ENCODE peak calls at places on chromosome 10, in four cellular contexts. One of them, this sample, is unnamed. For H3K36me3, the result is how much of the 10 kb centered on the place peaks cover.

GRCh38 chr10:104262055-104262454 is 6.9 kb upstream of the GSTO2 start:
- DNase-seq in CD4-positive, CD25-positive, alpha-beta regulatory T cell: no peak
- DNase-seq in CD8-positive, alpha-beta T cell: no peak
- DNase-seq in H1: no peak
- DNase-seq in this sample: no peak

GRCh38 chr10:73625004-73625883 is 16.0 kb downstream of the MYOZ1 start:
- DNase-seq in CD4-positive, CD25-positive, alpha-beta regulatory T cell: no peak
- DNase-seq in CD8-positive, alpha-beta T cell: no peak
- DNase-seq in H1: no peak
- DNase-seq in this sample: peak

GRCh38 chr10:47043928-47044544 is 132.8 kb downstream of the PTPN20 start:
- DNase-seq in CD4-positive, CD25-positive, alpha-beta regulatory T cell: no peak
- DNase-seq in CD8-positive, alpha-beta T cell: no peak
- DNase-seq in H1: no peak
- DNase-seq in this sample: no peak

GRCh38 chr10:90969148-90969547 is 48.3 kb upstream of the ANKRD1 start:
- DNase-seq in CD4-positive, CD25-positive, alpha-beta regulatory T cell: no peak
- DNase-seq in CD8-positive, alpha-beta T cell: no peak
- DNase-seq in H1: no peak
- DNase-seq in this sample: no peak

GRCh38 chr10:71995880-71996597 is 31.8 kb downstream of the CHST3 start:
- DNase-seq in CD4-positive, CD25-positive, alpha-beta regulatory T cell: no peak
- DNase-seq in CD8-positive, alpha-beta T cell: no peak
- DNase-seq in H1: no peak
- DNase-seq in this sample: no peak

GRCh38 chr10:106971411-106971831 is 193.1 kb downstream of the SORCS1 start:
- DNase-seq in CD4-positive, CD25-positive, alpha-beta regulatory T cell: no peak
- DNase-seq in CD8-positive, alpha-beta T cell: no peak
- DNase-seq in H1: no peak
- DNase-seq in this sample: no peak

GRCh38 chr10:58993480-58994221 is 182.8 kb upstream of the PHYHIPL start:
- DNase-seq in CD4-positive, CD25-positive, alpha-beta regulatory T cell: no peak
- DNase-seq in CD8-positive, alpha-beta T cell: no peak
- DNase-seq in H1: no peak
- DNase-seq in this sample: no peak

GRCh38 chr10:123270221-123270620 is 116.0 kb downstream of the BUB3 start:
- DNase-seq in CD4-positive, CD25-positive, alpha-beta regulatory T cell: no peak
- DNase-seq in CD8-positive, alpha-beta T cell: no peak
- DNase-seq in H1: no peak
- DNase-seq in this sample: no peak

GRCh38 chr10:28833313-28833712 is 156.0 kb downstream of the BAMBI start:
- DNase-seq in CD4-positive, CD25-positive, alpha-beta regulatory T cell: no peak
- DNase-seq in CD8-positive, alpha-beta T cell: no peak
- DNase-seq in H1: no peak
- DNase-seq in this sample: no peak

GRCh38 chr10:2077231-2077630 is 339.9 kb upstream of the ADARB2 start:
- DNase-seq in CD4-positive, CD25-positive, alpha-beta regulatory T cell: no peak
- DNase-seq in CD8-positive, alpha-beta T cell: no peak
- DNase-seq in H1: no peak
- DNase-seq in this sample: no peak

GRCh38 chr10:58588673-58589265 is 76.1 kb downstream of the BICC1 start:
- DNase-seq in CD4-positive, CD25-positive, alpha-beta regulatory T cell: no peak
- DNase-seq in CD8-positive, alpha-beta T cell: no peak
- DNase-seq in H1: no peak
- DNase-seq in this sample: no peak

GRCh38 chr10:20355915-20356314 is 539.7 kb downstream of the PLXDC2 start:
- DNase-seq in CD4-positive, CD25-positive, alpha-beta regulatory T cell: no peak
- DNase-seq in CD8-positive, alpha-beta T cell: no peak
- DNase-seq in H1: no peak
- DNase-seq in this sample: no peak

GRCh38 chr10:89783406-89783805 is 82.0 kb downstream of the KIF20B start:
- DNase-seq in CD4-positive, CD25-positive, alpha-beta regulatory T cell: no peak
- DNase-seq in CD8-positive, alpha-beta T cell: no peak
- DNase-seq in H1: no peak
- DNase-seq in this sample: no peak

GRCh38 chr10:34346516-34347150 is 468.5 kb downstream of the PARD3 start:
- DNase-seq in CD4-positive, CD25-positive, alpha-beta regulatory T cell: no peak
- DNase-seq in CD8-positive, alpha-beta T cell: no peak
- DNase-seq in H1: no peak
- DNase-seq in this sample: no peak

GRCh38 chr10:132613566-132614348 is 76.2 kb downstream of the INPP5A start:
- DNase-seq in CD4-positive, CD25-positive, alpha-beta regulatory T cell: no peak
- DNase-seq in CD8-positive, alpha-beta T cell: no peak
- DNase-seq in H1: no peak
- DNase-seq in this sample: no peak

GRCh38 chr10:44439436-44439835 is 54.5 kb upstream of the CXCL12 start:
- DNase-seq in CD4-positive, CD25-positive, alpha-beta regulatory T cell: no peak
- DNase-seq in CD8-positive, alpha-beta T cell: no peak
- DNase-seq in H1: no peak
- DNase-seq in this sample: no peak

GRCh38 chr10:73413108-73413527 is 740 bp downstream of the ANXA7 start:
- DNase-seq in CD4-positive, CD25-positive, alpha-beta regulatory T cell: peak
- DNase-seq in CD8-positive, alpha-beta T cell: peak
- DNase-seq in H1: no peak
- DNase-seq in this sample: peak

GRCh38 chr10:93383562-93383981 is 98.6 kb downstream of the MYOF start:
- DNase-seq in CD4-positive, CD25-positive, alpha-beta regulatory T cell: no peak
- DNase-seq in CD8-positive, alpha-beta T cell: no peak
- DNase-seq in H1: no peak
- DNase-seq in this sample: no peak

GRCh38 chr10:71232089-71232998 is 20.0 kb downstream of the UNC5B start:
- DNase-seq in CD4-positive, CD25-positive, alpha-beta regulatory T cell: no peak
- DNase-seq in CD8-positive, alpha-beta T cell: no peak
- DNase-seq in H1: no peak
- DNase-seq in this sample: no peak

GRCh38 chr10:121597504-121598241 is 571 bp downstream of the FGFR2 start:
- DNase-seq in CD4-positive, CD25-positive, alpha-beta regulatory T cell: no peak
- DNase-seq in CD8-positive, alpha-beta T cell: no peak
- DNase-seq in H1: no peak
- DNase-seq in this sample: peak

GRCh38 chr10:112763916-112764520 is 186.0 kb upstream of the TCF7L2 start:
- DNase-seq in CD4-positive, CD25-positive, alpha-beta regulatory T cell: no peak
- DNase-seq in CD8-positive, alpha-beta T cell: no peak
- DNase-seq in H1: no peak
- DNase-seq in this sample: no peak

GRCh38 chr10:121326905-121327304 is 271.3 kb downstream of the FGFR2 start:
- DNase-seq in CD4-positive, CD25-positive, alpha-beta regulatory T cell: no peak
- DNase-seq in CD8-positive, alpha-beta T cell: no peak
- DNase-seq in H1: no peak
- DNase-seq in this sample: no peak

GRCh38 chr10:49207113-49207512 is 18.9 kb upstream of the TMEM273 start:
- DNase-seq in CD4-positive, CD25-positive, alpha-beta regulatory T cell: no peak
- DNase-seq in CD8-positive, alpha-beta T cell: no peak
- DNase-seq in H1: no peak
- DNase-seq in this sample: no peak

GRCh38 chr10:49204119-49204518 is 15.9 kb upstream of the TMEM273 start:
- DNase-seq in CD4-positive, CD25-positive, alpha-beta regulatory T cell: no peak
- DNase-seq in CD8-positive, alpha-beta T cell: no peak
- DNase-seq in H1: no peak
- DNase-seq in this sample: no peak

GRCh38 chr10:49207936-49208482 is 19.8 kb upstream of the TMEM273 start:
- DNase-seq in CD4-positive, CD25-positive, alpha-beta regulatory T cell: no peak
- DNase-seq in CD8-positive, alpha-beta T cell: no peak
- DNase-seq in H1: no peak
- DNase-seq in this sample: no peak

GRCh38 chr10:49202266-49202665 is 14.1 kb upstream of the TMEM273 start:
- DNase-seq in CD4-positive, CD25-positive, alpha-beta regulatory T cell: no peak
- DNase-seq in CD8-positive, alpha-beta T cell: no peak
- DNase-seq in H1: no peak
- DNase-seq in this sample: no peak

GRCh38 chr10:49205206-49205605 is 17.0 kb upstream of the TMEM273 start:
- DNase-seq in CD4-positive, CD25-positive, alpha-beta regulatory T cell: no peak
- DNase-seq in CD8-positive, alpha-beta T cell: no peak
- DNase-seq in H1: no peak
- DNase-seq in this sample: no peak
- H3K4me3 ChIP-seq in CD4-positive, CD25-positive, alpha-beta regulatory T cell: no peak
- H3K4me3 ChIP-seq in CD8-positive, alpha-beta T cell: no peak
- H3K4me3 ChIP-seq in H1: no peak
- H3K4me3 ChIP-seq in this sample: no peak

GRCh38 chr10:125004571-125005311 is 62.8 kb downstream of the ZRANB1 start:
- DNase-seq in CD4-positive, CD25-positive, alpha-beta regulatory T cell: no peak
- DNase-seq in CD8-positive, alpha-beta T cell: no peak
- DNase-seq in H1: no peak
- DNase-seq in this sample: peak

GRCh38 chr10:125007436-125007835 is 65.5 kb downstream of the ZRANB1 start:
- DNase-seq in CD4-positive, CD25-positive, alpha-beta regulatory T cell: no peak
- DNase-seq in CD8-positive, alpha-beta T cell: no peak
- DNase-seq in H1: no peak
- DNase-seq in this sample: no peak

GRCh38 chr10:125005312-125006187 is 63.6 kb downstream of the ZRANB1 start:
- DNase-seq in CD4-positive, CD25-positive, alpha-beta regulatory T cell: no peak
- DNase-seq in CD8-positive, alpha-beta T cell: no peak
- DNase-seq in H1: no peak
- DNase-seq in this sample: no peak

GRCh38 chr10:125006921-125007391 is 65.0 kb downstream of the ZRANB1 start:
- DNase-seq in CD4-positive, CD25-positive, alpha-beta regulatory T cell: no peak
- DNase-seq in CD8-positive, alpha-beta T cell: no peak
- DNase-seq in H1: no peak
- DNase-seq in this sample: no peak

DNA sequence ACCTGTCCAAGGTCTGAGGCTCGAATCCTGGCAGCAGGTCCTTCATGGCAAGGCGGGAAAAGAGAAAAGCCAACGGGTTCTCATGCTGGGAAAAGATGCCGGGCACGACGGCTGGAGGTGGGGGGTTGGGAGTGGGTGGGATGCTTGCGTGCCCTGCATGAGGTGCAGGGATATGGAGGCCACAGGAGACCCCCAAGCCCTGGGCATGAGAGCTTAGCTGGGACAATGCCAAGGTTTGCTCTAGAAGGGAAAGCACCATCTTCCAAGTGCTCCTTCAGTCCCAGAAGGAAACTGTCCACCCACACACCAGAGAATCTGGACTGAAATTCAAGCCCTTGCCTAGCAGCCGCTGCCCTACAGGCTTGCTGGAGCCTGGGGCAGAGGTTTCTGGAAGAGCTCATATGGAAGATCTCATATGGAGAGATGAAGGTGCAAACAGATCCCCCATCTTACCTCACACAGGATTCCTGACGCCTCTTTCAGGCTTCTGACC is 64.3 kb downstream of the ZRANB1 start:
- DNase-seq in CD4-positive, CD25-positive, alpha-beta regulatory T cell: no peak
- DNase-seq in CD8-positive, alpha-beta T cell: no peak
- DNase-seq in H1: no peak
- DNase-seq in this sample: no peak
- H3K36me3 ChIP-seq in CD4-positive, CD25-positive, alpha-beta regulatory T cell: under half
- H3K36me3 ChIP-seq in CD8-positive, alpha-beta T cell: under half
- H3K36me3 ChIP-seq in H1: half or more
- H3K36me3 ChIP-seq in this sample: under half

GRCh38 chr10:102457591-102458150 is 6.3 kb upstream of the C10orf95 start:
- DNase-seq in CD4-positive, CD25-positive, alpha-beta regulatory T cell: no peak
- DNase-seq in CD8-positive, alpha-beta T cell: no peak
- DNase-seq in H1: no peak
- DNase-seq in this sample: no peak

GRCh38 chr10:102461187-102462054 is 10.1 kb upstream of the C10orf95 start:
- DNase-seq in CD4-positive, CD25-positive, alpha-beta regulatory T cell: peak
- DNase-seq in CD8-positive, alpha-beta T cell: peak
- DNase-seq in H1: peak
- DNase-seq in this sample: peak

GRCh38 chr10:102462512-102463054 is 11.2 kb upstream of the C10orf95 start:
- DNase-seq in CD4-positive, CD25-positive, alpha-beta regulatory T cell: no peak
- DNase-seq in CD8-positive, alpha-beta T cell: no peak
- DNase-seq in H1: no peak
- DNase-seq in this sample: no peak

GRCh38 chr10:102463983-102464382 is 12.6 kb upstream of the C10orf95 start:
- DNase-seq in CD4-positive, CD25-positive, alpha-beta regulatory T cell: no peak
- DNase-seq in CD8-positive, alpha-beta T cell: no peak
- DNase-seq in H1: no peak
- DNase-seq in this sample: no peak

DNA sequence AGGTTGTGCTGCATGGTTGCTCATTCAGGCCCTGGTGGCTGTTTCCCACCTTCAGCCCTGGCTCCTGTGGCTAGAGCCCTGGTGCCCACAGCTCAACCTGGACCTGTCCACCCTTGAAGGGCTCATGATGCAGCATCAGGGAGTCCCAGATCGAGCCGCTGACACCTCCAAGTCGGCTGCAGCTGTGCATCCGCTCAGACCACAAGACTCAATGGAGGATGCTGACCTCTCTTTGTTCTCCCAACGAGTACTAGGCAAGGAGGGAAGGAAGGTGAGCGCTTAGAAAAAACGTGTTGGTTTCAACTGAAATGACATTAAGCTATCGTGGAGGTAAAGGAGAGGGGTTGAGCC is 9.5 kb upstream of the C10orf95 start:
- DNase-seq in CD4-positive, CD25-positive, alpha-beta regulatory T cell: no peak
- DNase-seq in CD8-positive, alpha-beta T cell: no peak
- DNase-seq in H1: no peak
- DNase-seq in this sample: no peak
- H3K4me3 ChIP-seq in CD4-positive, CD25-positive, alpha-beta regulatory T cell: peak
- H3K4me3 ChIP-seq in CD8-positive, alpha-beta T cell: peak
- H3K4me3 ChIP-seq in H1: no peak
- H3K4me3 ChIP-seq in this sample: peak

DNA sequence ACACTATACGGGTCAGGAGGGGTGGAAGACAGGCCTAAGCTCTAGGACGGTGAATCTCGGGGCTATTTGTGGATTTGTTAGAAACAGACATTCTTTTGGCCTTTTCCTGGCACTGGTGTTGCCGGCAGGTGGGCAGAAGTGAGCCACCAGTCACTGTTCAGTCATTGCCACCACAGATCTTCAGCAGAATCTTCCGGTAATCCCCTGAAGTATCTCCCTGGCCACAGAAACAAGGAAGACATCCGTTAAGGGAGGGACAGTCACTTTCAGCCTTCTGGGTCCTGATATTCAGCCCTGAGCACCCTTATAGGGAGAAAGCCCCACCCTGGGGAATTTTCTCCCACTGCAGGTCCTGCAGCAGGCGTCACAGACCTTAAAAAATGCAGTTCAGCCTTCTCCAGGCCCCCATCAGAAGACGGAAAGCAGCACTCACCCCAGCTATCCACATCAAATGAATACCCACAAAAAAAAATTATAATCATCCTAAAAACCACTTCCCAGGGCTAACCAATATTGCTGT is 23.2 kb downstream of the PLAC9 start:
- DNase-seq in CD4-positive, CD25-positive, alpha-beta regulatory T cell: no peak
- DNase-seq in CD8-positive, alpha-beta T cell: no peak
- DNase-seq in H1: no peak
- DNase-seq in this sample: no peak
- H3K36me3 ChIP-seq in CD4-positive, CD25-positive, alpha-beta regulatory T cell: half or more
- H3K36me3 ChIP-seq in CD8-positive, alpha-beta T cell: under half
- H3K36me3 ChIP-seq in H1: under half
- H3K36me3 ChIP-seq in this sample: under half

DNA sequence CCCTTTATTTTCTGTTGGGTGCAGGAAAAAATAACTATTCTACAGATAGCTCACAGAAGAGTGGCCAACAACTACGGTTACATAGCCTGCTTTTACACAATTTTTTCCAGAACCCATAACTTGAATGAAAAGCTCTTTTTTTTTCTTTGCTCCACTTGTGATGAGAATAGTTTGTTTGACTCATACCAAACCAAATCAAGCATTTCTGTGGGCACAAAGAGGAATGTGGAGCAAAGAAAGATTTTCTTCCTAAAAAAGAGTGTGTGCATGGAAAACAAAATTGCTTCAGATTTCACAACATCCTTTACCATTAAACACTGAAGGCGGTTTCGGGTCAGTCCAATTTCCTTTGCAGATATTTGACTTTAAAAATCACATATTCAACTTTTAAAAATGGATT is 54.8 kb upstream of the RAB11FIP2 start:
- DNase-seq in CD4-positive, CD25-positive, alpha-beta regulatory T cell: no peak
- DNase-seq in CD8-positive, alpha-beta T cell: no peak
- DNase-seq in H1: no peak
- DNase-seq in this sample: no peak
- H3K4me3 ChIP-seq in CD4-positive, CD25-positive, alpha-beta regulatory T cell: no peak
- H3K4me3 ChIP-seq in CD8-positive, alpha-beta T cell: no peak
- H3K4me3 ChIP-seq in H1: no peak
- H3K4me3 ChIP-seq in this sample: no peak